ENCODE peak calls at places on chromosomes 12 and 14, in four cellular contexts. T, P, L and R are unnamed samples.

GRCh38 chr14:24761141-24761540 is 127.2 kb upstream of the GZMB start:
- DNase-seq in L (no peak), P (no peak), T (no peak), R (no peak)

GRCh38 chr14:55889124-55889523 is 229.1 kb upstream of the PELI2 start:
- DNase-seq in P (no peak), T (no peak), L (no peak), R (no peak)

GRCh38 chr14:72419226-72419625 is 474.7 kb downstream of the DPF3 start:
- DNase-seq in P (no peak), L (no peak), T (no peak), R (no peak)

GRCh38 chr12:92076106-92076505 is 69.5 kb downstream of the BTG1 start:
- DNase-seq in T (no peak), P (no peak), L (no peak), R (no peak)

GRCh38 chr12:50066402-50066801 is 9.0 kb downstream of the ASIC1 start:
- DNase-seq in L (no peak), P (peak), T (peak), R (no peak)

GRCh38 chr14:25004389-25004809 is 45.5 kb downstream of the STXBP6 start:
- DNase-seq in P (no peak), T (no peak), L (no peak), R (no peak)

GRCh38 chr12:106248849-106249371 is 1.1 kb upstream of the CKAP4 start:
- DNase-seq in L (no peak), T (peak), P (peak), R (peak)

GRCh38 chr14:103628221-103628683 is 759 bp upstream of the KLC1 start:
- DNase-seq in P (peak), T (peak), L (peak), R (peak)